ENCODE peak calls at places on chromosomes 11 and 22, in seven cellular contexts. One of them, this sample, is unnamed.

GRCh38 chr11:45816614-45817013 is 11.7 kb downstream of the SLC35C1 start:
- DNase-seq in H1: peak
- DNase-seq in K562: no peak
- DNase-seq in HEK293T: no peak
- DNase-seq in WTC11: peak
- DNase-seq in HepG2: no peak
- DNase-seq in GM12878: no peak
- DNase-seq in this sample: no peak

GRCh38 chr11:116700586-116701220 is 72.1 kb downstream of the BUD13 start:
- DNase-seq in H1: peak
- DNase-seq in K562: no peak
- DNase-seq in HEK293T: no peak
- DNase-seq in WTC11: no peak
- DNase-seq in HepG2: no peak
- DNase-seq in GM12878: no peak
- DNase-seq in this sample: no peak

GRCh38 chr22:32473388-32473952 is 1.1 kb upstream of the FBXO7 start:
- DNase-seq in H1: peak
- DNase-seq in K562: peak
- DNase-seq in HEK293T: peak
- DNase-seq in WTC11: no peak
- DNase-seq in HepG2: peak
- DNase-seq in GM12878: peak
- DNase-seq in this sample: peak

GRCh38 chr22:47337161-47337621 is 574.7 kb downstream of the TBC1D22A start:
- DNase-seq in H1: no peak
- DNase-seq in K562: peak
- DNase-seq in HEK293T: no peak
- DNase-seq in WTC11: no peak
- DNase-seq in HepG2: peak
- DNase-seq in GM12878: no peak
- DNase-seq in this sample: peak

GRCh38 chr11:85628771-85629341 is 463 bp downstream of the TMEM126B start:
- DNase-seq in H1: no peak
- DNase-seq in K562: no peak
- DNase-seq in HEK293T: no peak
- DNase-seq in WTC11: no peak
- DNase-seq in HepG2: peak
- DNase-seq in GM12878: no peak
- DNase-seq in this sample: no peak

GRCh38 chr22:50169181-50169759 is 1.3 kb upstream of the PANX2 start:
- DNase-seq in H1: no peak
- DNase-seq in K562: no peak
- DNase-seq in HEK293T: no peak
- DNase-seq in WTC11: no peak
- DNase-seq in HepG2: no peak
- DNase-seq in GM12878: no peak
- DNase-seq in this sample: no peak

GRCh38 chr11:102604011-102604410 is 21.1 kb downstream of the MMP20 start:
- DNase-seq in H1: no peak
- DNase-seq in K562: no peak
- DNase-seq in HEK293T: no peak
- DNase-seq in WTC11: no peak
- DNase-seq in HepG2: no peak
- DNase-seq in GM12878: no peak
- DNase-seq in this sample: no peak

GRCh38 chr11:93051181-93051580 is 81.7 kb downstream of the MTNR1B start:
- DNase-seq in H1: no peak
- DNase-seq in K562: no peak
- DNase-seq in HEK293T: no peak
- DNase-seq in WTC11: no peak
- DNase-seq in HepG2: no peak
- DNase-seq in GM12878: no peak
- DNase-seq in this sample: no peak

GRCh38 chr11:123584186-123584585 is 70.2 kb downstream of the SCN3B start:
- DNase-seq in H1: no peak
- DNase-seq in K562: no peak
- DNase-seq in HEK293T: no peak
- DNase-seq in WTC11: no peak
- DNase-seq in HepG2: no peak
- DNase-seq in GM12878: no peak
- DNase-seq in this sample: no peak

GRCh38 chr11:113048820-113049555 is 87.8 kb downstream of the NCAM1 start:
- DNase-seq in H1: no peak
- DNase-seq in K562: no peak
- DNase-seq in HEK293T: no peak
- DNase-seq in WTC11: no peak
- DNase-seq in HepG2: no peak
- DNase-seq in GM12878: no peak
- DNase-seq in this sample: no peak

GRCh38 chr11:17384002-17384511 is 4.4 kb downstream of the KCNJ11 start:
- DNase-seq in H1: peak
- DNase-seq in K562: peak
- DNase-seq in HEK293T: peak
- DNase-seq in WTC11: peak
- DNase-seq in HepG2: peak
- DNase-seq in GM12878: no peak
- DNase-seq in this sample: peak

GRCh38 chr11:118438314-118438931 is 2.1 kb downstream of the KMT2A start:
- DNase-seq in H1: no peak
- DNase-seq in K562: peak
- DNase-seq in HEK293T: peak
- DNase-seq in WTC11: peak
- DNase-seq in HepG2: no peak
- DNase-seq in GM12878: no peak
- DNase-seq in this sample: no peak

GRCh38 chr22:47435826-47436225 is 673.4 kb downstream of the TBC1D22A start:
- DNase-seq in H1: no peak
- DNase-seq in K562: no peak
- DNase-seq in HEK293T: no peak
- DNase-seq in WTC11: no peak
- DNase-seq in HepG2: no peak
- DNase-seq in GM12878: no peak
- DNase-seq in this sample: no peak

GRCh38 chr11:26753738-26754504 is 32.1 kb upstream of the SLC5A12 start:
- DNase-seq in H1: no peak
- DNase-seq in K562: peak
- DNase-seq in HEK293T: peak
- DNase-seq in WTC11: peak
- DNase-seq in HepG2: peak
- DNase-seq in GM12878: no peak
- DNase-seq in this sample: peak

GRCh38 chr11:62732830-62733229 is 4.5 kb downstream of the TTC9C start:
- DNase-seq in H1: no peak
- DNase-seq in K562: no peak
- DNase-seq in HEK293T: no peak
- DNase-seq in WTC11: no peak
- DNase-seq in HepG2: peak
- DNase-seq in GM12878: no peak
- DNase-seq in this sample: no peak

GRCh38 chr11:101436511-101437142 is 147.2 kb downstream of the TRPC6 start:
- DNase-seq in H1: peak
- DNase-seq in K562: peak
- DNase-seq in HEK293T: peak
- DNase-seq in WTC11: peak
- DNase-seq in HepG2: peak
- DNase-seq in GM12878: no peak
- DNase-seq in this sample: peak

GRCh38 chr22:33302049-33302545 is 243.9 kb upstream of the SYN3 start:
- DNase-seq in H1: peak
- DNase-seq in K562: peak
- DNase-seq in HEK293T: peak
- DNase-seq in WTC11: peak
- DNase-seq in HepG2: peak
- DNase-seq in GM12878: peak
- DNase-seq in this sample: peak

GRCh38 chr11:3837793-3838192 is 3.0 kb downstream of the RHOG start:
- DNase-seq in H1: no peak
- DNase-seq in K562: peak
- DNase-seq in HEK293T: no peak
- DNase-seq in WTC11: no peak
- DNase-seq in HepG2: no peak
- DNase-seq in GM12878: no peak
- DNase-seq in this sample: no peak

GRCh38 chr11:3838504-3838903 is 2.3 kb downstream of the RHOG start:
- DNase-seq in H1: no peak
- DNase-seq in K562: no peak
- DNase-seq in HEK293T: no peak
- DNase-seq in WTC11: no peak
- DNase-seq in HepG2: no peak
- DNase-seq in GM12878: no peak
- DNase-seq in this sample: no peak

GRCh38 chr11:3840289-3840869 is 380 bp downstream of the RHOG start:
- DNase-seq in H1: peak
- DNase-seq in K562: no peak
- DNase-seq in HEK293T: no peak
- DNase-seq in WTC11: no peak
- DNase-seq in HepG2: no peak
- DNase-seq in GM12878: no peak
- DNase-seq in this sample: no peak

GRCh38 chr11:3840870-3841425 is at the start of gene RHOG:
- DNase-seq in H1: peak
- DNase-seq in K562: peak
- DNase-seq in HEK293T: peak
- DNase-seq in WTC11: peak
- DNase-seq in HepG2: peak
- DNase-seq in GM12878: no peak
- DNase-seq in this sample: no peak

GRCh38 chr11:3841426-3842304 is 906 bp upstream of the RHOG start:
- DNase-seq in H1: no peak
- DNase-seq in K562: peak
- DNase-seq in HEK293T: peak
- DNase-seq in WTC11: peak
- DNase-seq in HepG2: peak
- DNase-seq in GM12878: peak
- DNase-seq in this sample: peak
- TF ChIP-seq SP1 in H1: no peak
- TF ChIP-seq SP1 in K562: peak
- TF ChIP-seq SP1 in HEK293T: no peak
- TF ChIP-seq SP1 in WTC11: peak
- TF ChIP-seq SP1 in HepG2: peak
- TF ChIP-seq SP1 in GM12878: peak
- TF ChIP-seq SP1 in this sample: no peak

GRCh38 chr11:70739091-70739490 is 340.8 kb downstream of the CTTN start:
- DNase-seq in H1: no peak
- DNase-seq in K562: no peak
- DNase-seq in HEK293T: no peak
- DNase-seq in WTC11: no peak
- DNase-seq in HepG2: no peak
- DNase-seq in GM12878: no peak
- DNase-seq in this sample: no peak

GRCh38 chr11:70738661-70739060 is 340.3 kb downstream of the CTTN start:
- DNase-seq in H1: no peak
- DNase-seq in K562: no peak
- DNase-seq in HEK293T: no peak
- DNase-seq in WTC11: no peak
- DNase-seq in HepG2: no peak
- DNase-seq in GM12878: no peak
- DNase-seq in this sample: no peak

GRCh38 chr11:70740475-70740825 is 342.1 kb downstream of the CTTN start:
- DNase-seq in H1: no peak
- DNase-seq in K562: no peak
- DNase-seq in HEK293T: no peak
- DNase-seq in WTC11: no peak
- DNase-seq in HepG2: no peak
- DNase-seq in GM12878: no peak
- DNase-seq in this sample: no peak

GRCh38 chr11:70741085-70741484 is 342.8 kb downstream of the CTTN start:
- DNase-seq in H1: no peak
- DNase-seq in K562: no peak
- DNase-seq in HEK293T: no peak
- DNase-seq in WTC11: no peak
- DNase-seq in HepG2: no peak
- DNase-seq in GM12878: no peak
- DNase-seq in this sample: no peak

DNA sequence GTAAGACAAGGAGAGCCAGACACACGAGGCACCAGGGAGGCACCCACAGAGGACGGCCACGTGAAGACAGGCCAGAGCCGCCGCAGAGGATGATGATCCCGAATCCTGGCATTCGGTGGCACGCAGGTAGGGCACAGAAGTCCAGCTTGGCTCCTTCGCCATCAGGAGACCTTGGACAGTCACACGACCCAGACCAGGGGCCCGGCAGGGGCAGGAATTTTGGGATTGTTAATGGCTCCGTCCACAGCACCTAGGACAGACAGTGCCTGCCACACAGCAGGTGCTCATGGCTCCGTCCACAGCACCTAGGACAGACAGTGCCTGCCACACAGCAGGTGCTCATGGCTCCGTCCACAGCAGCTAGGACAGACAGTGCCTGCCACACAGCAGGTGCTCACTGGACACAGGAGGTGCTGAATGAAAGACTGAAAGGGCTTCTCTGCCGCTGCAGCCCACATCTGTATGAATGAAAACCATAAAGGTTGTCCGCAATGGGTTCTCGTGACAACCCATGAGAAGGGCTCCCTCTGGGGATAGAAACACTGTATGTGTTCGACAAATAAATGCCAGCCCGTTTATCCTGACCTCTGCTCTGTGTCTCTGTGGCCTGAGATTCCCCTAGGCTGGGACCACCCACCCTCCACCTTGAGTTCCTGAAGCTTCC is 341.6 kb downstream of the CTTN start:
- DNase-seq in H1: no peak
- DNase-seq in K562: no peak
- DNase-seq in HEK293T: no peak
- DNase-seq in WTC11: peak
- DNase-seq in HepG2: no peak
- DNase-seq in GM12878: no peak
- DNase-seq in this sample: no peak
- TF ChIP-seq SP1 in H1: no peak
- TF ChIP-seq SP1 in K562: no peak
- TF ChIP-seq SP1 in HEK293T: no peak
- TF ChIP-seq SP1 in WTC11: no peak
- TF ChIP-seq SP1 in HepG2: no peak
- TF ChIP-seq SP1 in GM12878: no peak
- TF ChIP-seq SP1 in this sample: no peak

DNA sequence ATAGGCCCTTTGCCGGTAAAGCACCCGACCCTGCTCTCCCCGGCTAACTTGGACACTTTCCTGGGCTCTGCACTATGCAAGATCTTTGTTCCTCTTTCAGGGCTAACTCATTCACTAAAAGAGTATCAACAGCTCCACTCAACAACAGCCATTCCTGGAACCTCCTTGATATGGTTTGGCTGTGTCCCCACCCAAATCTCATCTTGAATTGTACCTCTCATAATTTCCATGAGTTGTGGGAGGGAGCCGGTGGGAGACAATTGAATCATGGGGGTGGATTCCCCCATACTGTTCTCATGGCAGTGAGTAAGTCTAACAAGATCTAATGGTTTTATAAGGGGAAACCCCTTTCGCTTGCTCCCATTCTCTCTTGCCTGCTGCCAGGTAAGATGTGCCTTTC is 330.0 kb downstream of the TENM4 start:
- DNase-seq in H1: no peak
- DNase-seq in K562: no peak
- DNase-seq in HEK293T: no peak
- DNase-seq in WTC11: no peak
- DNase-seq in HepG2: no peak
- DNase-seq in GM12878: no peak
- DNase-seq in this sample: no peak
- TF ChIP-seq SP1 in H1: no peak
- TF ChIP-seq SP1 in K562: no peak
- TF ChIP-seq SP1 in HEK293T: no peak
- TF ChIP-seq SP1 in WTC11: no peak
- TF ChIP-seq SP1 in HepG2: no peak
- TF ChIP-seq SP1 in GM12878: no peak
- TF ChIP-seq SP1 in this sample: no peak

GRCh38 chr11:130131957-130132850 is 27.4 kb upstream of the ST14 start:
- DNase-seq in H1: peak
- DNase-seq in K562: peak
- DNase-seq in HEK293T: peak
- DNase-seq in WTC11: peak
- DNase-seq in HepG2: peak
- DNase-seq in GM12878: peak
- DNase-seq in this sample: peak
- TF ChIP-seq SP1 in H1: no peak
- TF ChIP-seq SP1 in K562: no peak
- TF ChIP-seq SP1 in HEK293T: no peak
- TF ChIP-seq SP1 in WTC11: no peak
- TF ChIP-seq SP1 in HepG2: no peak
- TF ChIP-seq SP1 in GM12878: no peak
- TF ChIP-seq SP1 in this sample: no peak